ENCODE peak calls at places on chromosomes 16 and 17, in seven cellular contexts. One of them, this sample, is unnamed.

GRCh38 chr17:18362509-18363020 is 785 bp downstream of the SHMT1 start:
- DNase-seq in endothelial cell of umbilical vein: peak
- DNase-seq in naive thymus-derived CD4-positive, alpha-beta T cell: no peak
- DNase-seq in OCI-LY7: peak
- DNase-seq in lung: peak
- DNase-seq in hepatocyte: peak
- DNase-seq in esophagus squamous epithelium: no peak
- DNase-seq in this sample: peak

GRCh38 chr17:39679521-39680192 is 8.2 kb downstream of the PGAP3 start:
- DNase-seq in endothelial cell of umbilical vein: no peak
- DNase-seq in naive thymus-derived CD4-positive, alpha-beta T cell: peak
- DNase-seq in OCI-LY7: peak
- DNase-seq in lung: no peak
- DNase-seq in hepatocyte: no peak
- DNase-seq in esophagus squamous epithelium: no peak
- DNase-seq in this sample: no peak

GRCh38 chr17:72974605-72975232 is 117.8 kb downstream of the SLC39A11 start:
- DNase-seq in endothelial cell of umbilical vein: no peak
- DNase-seq in naive thymus-derived CD4-positive, alpha-beta T cell: no peak
- DNase-seq in OCI-LY7: no peak
- DNase-seq in lung: no peak
- DNase-seq in hepatocyte: peak
- DNase-seq in esophagus squamous epithelium: no peak
- DNase-seq in this sample: no peak

GRCh38 chr17:68580236-68580903 is 20.8 kb downstream of the FAM20A start:
- DNase-seq in endothelial cell of umbilical vein: no peak
- DNase-seq in naive thymus-derived CD4-positive, alpha-beta T cell: no peak
- DNase-seq in OCI-LY7: no peak
- DNase-seq in lung: peak
- DNase-seq in hepatocyte: no peak
- DNase-seq in esophagus squamous epithelium: no peak
- DNase-seq in this sample: no peak

GRCh38 chr16:84663433-84664101 is 15.3 kb downstream of the KLHL36 start:
- DNase-seq in endothelial cell of umbilical vein: no peak
- DNase-seq in naive thymus-derived CD4-positive, alpha-beta T cell: no peak
- DNase-seq in OCI-LY7: peak
- DNase-seq in lung: no peak
- DNase-seq in hepatocyte: no peak
- DNase-seq in esophagus squamous epithelium: no peak
- DNase-seq in this sample: no peak

GRCh38 chr17:31834448-31834847 is 24.6 kb downstream of the COPRS start:
- DNase-seq in endothelial cell of umbilical vein: no peak
- DNase-seq in naive thymus-derived CD4-positive, alpha-beta T cell: no peak
- DNase-seq in OCI-LY7: no peak
- DNase-seq in lung: no peak
- DNase-seq in hepatocyte: no peak
- DNase-seq in esophagus squamous epithelium: no peak
- DNase-seq in this sample: no peak

GRCh38 chr17:35256629-35257028 is 13.8 kb downstream of the SLFN5 start:
- DNase-seq in endothelial cell of umbilical vein: peak
- DNase-seq in naive thymus-derived CD4-positive, alpha-beta T cell: no peak
- DNase-seq in OCI-LY7: no peak
- DNase-seq in lung: no peak
- DNase-seq in hepatocyte: no peak
- DNase-seq in esophagus squamous epithelium: no peak
- DNase-seq in this sample: no peak

GRCh38 chr16:66984902-66985311 is 3.5 kb upstream of the CES4A start:
- DNase-seq in endothelial cell of umbilical vein: no peak
- DNase-seq in naive thymus-derived CD4-positive, alpha-beta T cell: no peak
- DNase-seq in OCI-LY7: no peak
- DNase-seq in lung: no peak
- DNase-seq in hepatocyte: no peak
- DNase-seq in esophagus squamous epithelium: no peak
- DNase-seq in this sample: no peak

GRCh38 chr16:49003992-49004391 is 277.6 kb downstream of the CBLN1 start:
- DNase-seq in endothelial cell of umbilical vein: no peak
- DNase-seq in naive thymus-derived CD4-positive, alpha-beta T cell: no peak
- DNase-seq in OCI-LY7: no peak
- DNase-seq in lung: no peak
- DNase-seq in hepatocyte: no peak
- DNase-seq in esophagus squamous epithelium: no peak
- DNase-seq in this sample: no peak

GRCh38 chr17:10073905-10074304 is 124.5 kb downstream of the GAS7 start:
- DNase-seq in endothelial cell of umbilical vein: no peak
- DNase-seq in naive thymus-derived CD4-positive, alpha-beta T cell: no peak
- DNase-seq in OCI-LY7: no peak
- DNase-seq in lung: no peak
- DNase-seq in hepatocyte: no peak
- DNase-seq in esophagus squamous epithelium: no peak
- DNase-seq in this sample: no peak

GRCh38 chr16:55189975-55190636 is 133.9 kb upstream of the IRX6 start:
- DNase-seq in endothelial cell of umbilical vein: no peak
- DNase-seq in naive thymus-derived CD4-positive, alpha-beta T cell: no peak
- DNase-seq in OCI-LY7: no peak
- DNase-seq in lung: no peak
- DNase-seq in hepatocyte: no peak
- DNase-seq in esophagus squamous epithelium: no peak
- DNase-seq in this sample: no peak

GRCh38 chr16:75860654-75861053 is 134.4 kb upstream of the CPHXL start:
- DNase-seq in endothelial cell of umbilical vein: no peak
- DNase-seq in naive thymus-derived CD4-positive, alpha-beta T cell: no peak
- DNase-seq in OCI-LY7: no peak
- DNase-seq in lung: no peak
- DNase-seq in hepatocyte: peak
- DNase-seq in esophagus squamous epithelium: no peak
- DNase-seq in this sample: no peak

GRCh38 chr17:65431116-65431515 is 130.3 kb downstream of the AXIN2 start:
- DNase-seq in endothelial cell of umbilical vein: no peak
- DNase-seq in naive thymus-derived CD4-positive, alpha-beta T cell: no peak
- DNase-seq in OCI-LY7: no peak
- DNase-seq in lung: no peak
- DNase-seq in hepatocyte: no peak
- DNase-seq in esophagus squamous epithelium: no peak
- DNase-seq in this sample: no peak

GRCh38 chr16:28136751-28137434 is 73.4 kb upstream of the GSG1L start:
- DNase-seq in endothelial cell of umbilical vein: no peak
- DNase-seq in naive thymus-derived CD4-positive, alpha-beta T cell: peak
- DNase-seq in OCI-LY7: peak
- DNase-seq in lung: no peak
- DNase-seq in hepatocyte: no peak
- DNase-seq in esophagus squamous epithelium: no peak
- DNase-seq in this sample: peak

GRCh38 chr17:74936470-74936799 is 737 bp downstream of the OTOP3 start:
- DNase-seq in endothelial cell of umbilical vein: no peak
- DNase-seq in naive thymus-derived CD4-positive, alpha-beta T cell: no peak
- DNase-seq in OCI-LY7: no peak
- DNase-seq in lung: no peak
- DNase-seq in hepatocyte: no peak
- DNase-seq in esophagus squamous epithelium: no peak
- DNase-seq in this sample: no peak

GRCh38 chr16:90057738-90058173 is 19.4 kb downstream of the PRDM7 start:
- DNase-seq in endothelial cell of umbilical vein: no peak
- DNase-seq in naive thymus-derived CD4-positive, alpha-beta T cell: no peak
- DNase-seq in OCI-LY7: no peak
- DNase-seq in lung: no peak
- DNase-seq in hepatocyte: peak
- DNase-seq in esophagus squamous epithelium: no peak
- DNase-seq in this sample: peak

GRCh38 chr17:64327201-64327930 is 63.3 kb downstream of the PECAM1 start:
- DNase-seq in endothelial cell of umbilical vein: peak
- DNase-seq in naive thymus-derived CD4-positive, alpha-beta T cell: no peak
- DNase-seq in OCI-LY7: no peak
- DNase-seq in lung: no peak
- DNase-seq in hepatocyte: no peak
- DNase-seq in esophagus squamous epithelium: no peak
- DNase-seq in this sample: no peak

GRCh38 chr16:55495616-55496289 is 13.1 kb upstream of the LPCAT2 start:
- DNase-seq in endothelial cell of umbilical vein: no peak
- DNase-seq in naive thymus-derived CD4-positive, alpha-beta T cell: no peak
- DNase-seq in OCI-LY7: no peak
- DNase-seq in lung: peak
- DNase-seq in hepatocyte: no peak
- DNase-seq in esophagus squamous epithelium: no peak
- DNase-seq in this sample: no peak

GRCh38 chr16:56632160-56632847 is at the start of gene MT1M:
- DNase-seq in endothelial cell of umbilical vein: no peak
- DNase-seq in naive thymus-derived CD4-positive, alpha-beta T cell: no peak
- DNase-seq in OCI-LY7: no peak
- DNase-seq in lung: no peak
- DNase-seq in hepatocyte: peak
- DNase-seq in esophagus squamous epithelium: no peak
- DNase-seq in this sample: no peak

GRCh38 chr16:58709338-58709737 is 24.8 kb upstream of the SLC38A7 start:
- DNase-seq in endothelial cell of umbilical vein: no peak
- DNase-seq in naive thymus-derived CD4-positive, alpha-beta T cell: no peak
- DNase-seq in OCI-LY7: no peak
- DNase-seq in lung: no peak
- DNase-seq in hepatocyte: no peak
- DNase-seq in esophagus squamous epithelium: no peak
- DNase-seq in this sample: no peak

GRCh38 chr17:1676401-1676800 is 8.3 kb downstream of the PRPF8 start:
- DNase-seq in endothelial cell of umbilical vein: no peak
- DNase-seq in naive thymus-derived CD4-positive, alpha-beta T cell: no peak
- DNase-seq in OCI-LY7: no peak
- DNase-seq in lung: no peak
- DNase-seq in hepatocyte: no peak
- DNase-seq in esophagus squamous epithelium: no peak
- DNase-seq in this sample: no peak

GRCh38 chr16:46947900-46948547 is 25.4 kb downstream of the DNAJA2 start:
- DNase-seq in endothelial cell of umbilical vein: peak
- DNase-seq in naive thymus-derived CD4-positive, alpha-beta T cell: peak
- DNase-seq in OCI-LY7: peak
- DNase-seq in lung: no peak
- DNase-seq in hepatocyte: peak
- DNase-seq in esophagus squamous epithelium: no peak
- DNase-seq in this sample: peak

DNA sequence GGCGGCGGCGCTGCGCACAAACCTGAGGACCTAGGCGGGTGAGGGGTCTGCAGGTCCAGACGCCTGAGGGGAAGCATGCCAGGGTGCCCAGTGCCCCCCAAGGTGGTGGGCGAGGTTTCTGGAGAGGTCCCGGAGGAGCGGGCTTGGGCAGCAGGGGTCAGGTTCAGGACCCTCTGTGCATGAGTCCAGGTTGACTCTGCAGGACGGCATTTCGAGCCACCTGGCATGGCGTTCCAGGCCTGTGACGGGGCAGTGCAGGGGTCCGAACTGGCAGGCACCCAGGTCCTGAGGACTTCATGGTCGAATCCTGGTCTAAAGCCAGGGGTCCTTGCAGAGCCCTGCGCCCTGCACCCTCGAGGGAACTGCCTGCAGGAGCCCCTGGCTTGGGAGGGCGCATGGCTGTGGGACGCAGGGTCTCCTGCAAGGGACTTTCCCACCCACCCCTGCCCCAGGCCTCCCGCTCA is 3.5 kb downstream of the SLC16A3 start:
- DNase-seq in endothelial cell of umbilical vein: no peak
- DNase-seq in naive thymus-derived CD4-positive, alpha-beta T cell: no peak
- DNase-seq in OCI-LY7: no peak
- DNase-seq in lung: no peak
- DNase-seq in hepatocyte: no peak
- DNase-seq in esophagus squamous epithelium: no peak
- DNase-seq in this sample: no peak
- H3K4me3 ChIP-seq in endothelial cell of umbilical vein: no peak
- H3K4me3 ChIP-seq in naive thymus-derived CD4-positive, alpha-beta T cell: no peak
- H3K4me3 ChIP-seq in OCI-LY7: no peak
- H3K4me3 ChIP-seq in lung: no peak
- H3K4me3 ChIP-seq in hepatocyte: no peak
- H3K4me3 ChIP-seq in esophagus squamous epithelium: peak
- H3K4me3 ChIP-seq in this sample: no peak

DNA sequence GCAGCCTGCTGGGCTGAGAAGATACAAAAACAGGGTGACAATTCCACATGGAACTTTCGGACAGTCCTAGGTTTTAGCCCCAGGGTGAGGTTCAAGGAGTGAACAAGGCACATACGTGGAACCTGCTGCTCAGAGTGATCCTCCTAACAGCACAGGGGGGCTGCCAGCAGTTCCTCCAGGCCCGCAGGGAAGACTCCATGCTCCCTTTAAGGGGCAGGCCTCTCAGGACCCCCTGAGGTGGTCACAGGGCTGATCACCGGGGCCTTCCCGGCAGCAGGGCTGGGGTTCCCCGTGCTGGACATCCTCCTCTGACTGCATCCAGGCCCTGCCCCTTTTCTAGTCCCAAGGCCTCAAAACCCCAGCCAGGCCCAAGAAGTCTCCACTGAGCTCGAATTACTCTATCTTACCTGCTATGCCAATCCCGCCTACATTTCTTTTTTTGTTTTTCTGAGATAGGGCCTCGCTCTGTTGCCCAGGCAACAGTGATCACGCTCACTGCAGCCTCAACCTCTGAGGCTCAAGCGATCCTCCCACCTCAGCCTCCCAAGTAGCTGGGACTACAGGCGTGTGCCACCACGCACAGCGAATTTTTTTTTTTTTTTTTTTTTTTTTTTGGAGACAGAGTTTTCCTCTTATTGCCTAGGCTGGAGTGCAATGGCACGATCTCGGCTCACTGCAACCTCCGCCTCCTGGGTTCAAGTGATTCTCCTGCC is 10.4 kb downstream of the CANT1 start:
- DNase-seq in endothelial cell of umbilical vein: no peak
- DNase-seq in naive thymus-derived CD4-positive, alpha-beta T cell: no peak
- DNase-seq in OCI-LY7: no peak
- DNase-seq in lung: no peak
- DNase-seq in hepatocyte: no peak
- DNase-seq in esophagus squamous epithelium: no peak
- DNase-seq in this sample: no peak
- H3K27ac ChIP-seq in endothelial cell of umbilical vein: no peak
- H3K27ac ChIP-seq in naive thymus-derived CD4-positive, alpha-beta T cell: no peak
- H3K27ac ChIP-seq in OCI-LY7: no peak
- H3K27ac ChIP-seq in lung: no peak
- H3K27ac ChIP-seq in hepatocyte: no peak
- H3K27ac ChIP-seq in esophagus squamous epithelium: peak
- H3K27ac ChIP-seq in this sample: no peak

DNA sequence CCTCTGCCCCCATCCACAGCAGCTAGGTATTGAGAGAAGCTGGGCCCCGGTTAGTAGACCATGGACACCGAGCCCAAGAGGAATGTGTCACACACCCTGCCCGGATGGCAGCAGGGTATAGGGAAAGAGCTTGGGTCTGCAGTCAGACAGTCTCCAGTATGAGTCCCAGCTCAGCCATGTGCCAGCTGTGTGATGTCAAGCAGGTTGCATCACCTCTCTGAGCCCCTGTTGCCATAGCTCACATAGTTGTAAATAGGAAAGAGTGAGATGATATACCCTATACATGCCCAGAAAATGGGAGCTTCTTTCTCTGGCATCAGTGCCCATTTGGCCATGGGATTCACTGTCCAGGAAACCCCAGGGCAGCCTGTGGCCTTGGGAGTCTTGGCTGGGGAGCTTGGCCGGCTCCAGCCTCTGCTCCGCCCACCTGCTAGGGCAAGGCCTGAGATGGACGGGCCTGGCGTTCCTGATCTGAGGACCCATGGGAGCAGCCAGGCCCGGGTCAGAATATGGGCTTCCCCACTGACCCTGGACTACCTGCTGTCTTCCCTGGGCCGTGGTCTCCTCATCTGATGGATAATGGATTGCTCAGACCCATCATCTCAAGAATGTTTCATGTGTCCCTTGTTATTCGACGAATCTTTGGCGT is 13.2 kb downstream of the CD300LG start:
- DNase-seq in endothelial cell of umbilical vein: no peak
- DNase-seq in naive thymus-derived CD4-positive, alpha-beta T cell: no peak
- DNase-seq in OCI-LY7: no peak
- DNase-seq in lung: no peak
- DNase-seq in hepatocyte: no peak
- DNase-seq in esophagus squamous epithelium: no peak
- DNase-seq in this sample: no peak
- H3K4me3 ChIP-seq in endothelial cell of umbilical vein: no peak
- H3K4me3 ChIP-seq in naive thymus-derived CD4-positive, alpha-beta T cell: no peak
- H3K4me3 ChIP-seq in OCI-LY7: no peak
- H3K4me3 ChIP-seq in lung: no peak
- H3K4me3 ChIP-seq in hepatocyte: no peak
- H3K4me3 ChIP-seq in esophagus squamous epithelium: no peak
- H3K4me3 ChIP-seq in this sample: no peak

GRCh38 chr16:2915196-2915929 is 3.6 kb downstream of the FLYWCH1 start:
- DNase-seq in endothelial cell of umbilical vein: no peak
- DNase-seq in naive thymus-derived CD4-positive, alpha-beta T cell: no peak
- DNase-seq in OCI-LY7: no peak
- DNase-seq in lung: no peak
- DNase-seq in hepatocyte: no peak
- DNase-seq in esophagus squamous epithelium: no peak
- DNase-seq in this sample: no peak
- H3K27ac ChIP-seq in endothelial cell of umbilical vein: peak
- H3K27ac ChIP-seq in naive thymus-derived CD4-positive, alpha-beta T cell: no peak
- H3K27ac ChIP-seq in OCI-LY7: no peak
- H3K27ac ChIP-seq in lung: no peak
- H3K27ac ChIP-seq in hepatocyte: no peak
- H3K27ac ChIP-seq in esophagus squamous epithelium: peak
- H3K27ac ChIP-seq in this sample: peak